ENCODE peak calls at places on chromosomes 6 and 20, in eight cellular contexts. One of them, this sample, is unnamed.

GRCh38 chr20:5890773-5891441 is 59.4 kb downstream of the TRMT6 start:
- DNase-seq in naive thymus-derived CD4-positive, alpha-beta T cell: no peak
- DNase-seq in SJSA1: no peak
- DNase-seq in A549: no peak
- DNase-seq in psoas muscle: peak; percentile 53
- DNase-seq in tibial nerve: no peak
- DNase-seq in Caco-2: no peak
- DNase-seq in CD8-positive, alpha-beta T cell: no peak
- DNase-seq in this sample: no peak

GRCh38 chr6:31586013-31586412 is at the start of gene LST1:
- DNase-seq in naive thymus-derived CD4-positive, alpha-beta T cell: no peak
- DNase-seq in SJSA1: no peak
- DNase-seq in A549: no peak
- DNase-seq in psoas muscle: no peak
- DNase-seq in tibial nerve: peak; percentile 10
- DNase-seq in Caco-2: no peak
- DNase-seq in CD8-positive, alpha-beta T cell: no peak
- DNase-seq in this sample: no peak

GRCh38 chr6:15879372-15880261 is 216.8 kb upstream of the DTNBP1 start:
- DNase-seq in naive thymus-derived CD4-positive, alpha-beta T cell: peak; percentile 56
- DNase-seq in SJSA1: peak; percentile 68
- DNase-seq in A549: no peak
- DNase-seq in psoas muscle: peak; percentile 71
- DNase-seq in tibial nerve: peak; percentile 46
- DNase-seq in Caco-2: no peak
- DNase-seq in CD8-positive, alpha-beta T cell: peak; percentile 31
- DNase-seq in this sample: peak; percentile 62

GRCh38 chr6:30264731-30265130 is 51.5 kb upstream of the TRIM26 start:
- DNase-seq in naive thymus-derived CD4-positive, alpha-beta T cell: no peak
- DNase-seq in SJSA1: no peak
- DNase-seq in A549: no peak
- DNase-seq in psoas muscle: no peak
- DNase-seq in tibial nerve: no peak
- DNase-seq in Caco-2: no peak
- DNase-seq in CD8-positive, alpha-beta T cell: no peak
- DNase-seq in this sample: no peak

GRCh38 chr6:144013486-144013909 is 5.4 kb upstream of the PLAGL1 start:
- DNase-seq in naive thymus-derived CD4-positive, alpha-beta T cell: peak; percentile 45
- DNase-seq in SJSA1: peak; percentile 55
- DNase-seq in A549: peak; percentile 72
- DNase-seq in psoas muscle: peak; percentile 72
- DNase-seq in tibial nerve: peak; percentile 66
- DNase-seq in Caco-2: peak; percentile 63
- DNase-seq in CD8-positive, alpha-beta T cell: peak; percentile 23
- DNase-seq in this sample: peak; percentile 87

GRCh38 chr6:45478235-45478634 is 100.5 kb upstream of the SUPT3H start:
- DNase-seq in naive thymus-derived CD4-positive, alpha-beta T cell: no peak
- DNase-seq in SJSA1: no peak
- DNase-seq in A549: no peak
- DNase-seq in psoas muscle: no peak
- DNase-seq in tibial nerve: no peak
- DNase-seq in Caco-2: no peak
- DNase-seq in CD8-positive, alpha-beta T cell: no peak
- DNase-seq in this sample: no peak

GRCh38 chr20:37455659-37456058 is 65.4 kb upstream of the NNAT start:
- DNase-seq in naive thymus-derived CD4-positive, alpha-beta T cell: no peak
- DNase-seq in SJSA1: no peak
- DNase-seq in A549: no peak
- DNase-seq in psoas muscle: no peak
- DNase-seq in tibial nerve: no peak
- DNase-seq in Caco-2: peak; percentile 10
- DNase-seq in CD8-positive, alpha-beta T cell: no peak
- DNase-seq in this sample: no peak

GRCh38 chr6:145818796-145819195 is 4.2 kb upstream of the FBXO30 start:
- DNase-seq in naive thymus-derived CD4-positive, alpha-beta T cell: no peak
- DNase-seq in SJSA1: no peak
- DNase-seq in A549: no peak
- DNase-seq in psoas muscle: no peak
- DNase-seq in tibial nerve: no peak
- DNase-seq in Caco-2: no peak
- DNase-seq in CD8-positive, alpha-beta T cell: no peak
- DNase-seq in this sample: no peak

GRCh38 chr6:167287513-167288048 is 3.5 kb upstream of the UNC93A start:
- DNase-seq in naive thymus-derived CD4-positive, alpha-beta T cell: no peak
- DNase-seq in SJSA1: no peak
- DNase-seq in A549: no peak
- DNase-seq in psoas muscle: no peak
- DNase-seq in tibial nerve: no peak
- DNase-seq in Caco-2: no peak
- DNase-seq in CD8-positive, alpha-beta T cell: no peak
- DNase-seq in this sample: no peak

GRCh38 chr6:74780831-74781230 is 425.0 kb downstream of the COL12A1 start:
- DNase-seq in naive thymus-derived CD4-positive, alpha-beta T cell: no peak
- DNase-seq in SJSA1: no peak
- DNase-seq in A549: no peak
- DNase-seq in psoas muscle: no peak
- DNase-seq in tibial nerve: no peak
- DNase-seq in Caco-2: no peak
- DNase-seq in CD8-positive, alpha-beta T cell: no peak
- DNase-seq in this sample: no peak

GRCh38 chr6:160792711-160793110 is 90.7 kb downstream of the PLG start:
- DNase-seq in naive thymus-derived CD4-positive, alpha-beta T cell: no peak
- DNase-seq in SJSA1: no peak
- DNase-seq in A549: no peak
- DNase-seq in psoas muscle: no peak
- DNase-seq in tibial nerve: no peak
- DNase-seq in Caco-2: no peak
- DNase-seq in CD8-positive, alpha-beta T cell: no peak
- DNase-seq in this sample: no peak

GRCh38 chr20:58433759-58434158 is 44.7 kb downstream of the VAPB start:
- DNase-seq in naive thymus-derived CD4-positive, alpha-beta T cell: no peak
- DNase-seq in SJSA1: peak; percentile 41
- DNase-seq in A549: no peak
- DNase-seq in psoas muscle: no peak
- DNase-seq in tibial nerve: no peak
- DNase-seq in Caco-2: no peak
- DNase-seq in CD8-positive, alpha-beta T cell: no peak
- DNase-seq in this sample: no peak

GRCh38 chr20:41249781-41250281 is 67.7 kb downstream of the ZHX3 start:
- DNase-seq in naive thymus-derived CD4-positive, alpha-beta T cell: no peak
- DNase-seq in SJSA1: no peak
- DNase-seq in A549: peak; percentile 24
- DNase-seq in psoas muscle: no peak
- DNase-seq in tibial nerve: no peak
- DNase-seq in Caco-2: peak; percentile 71
- DNase-seq in CD8-positive, alpha-beta T cell: no peak
- DNase-seq in this sample: no peak

GRCh38 chr20:20237093-20237959 is 130.6 kb upstream of the INSM1 start:
- DNase-seq in naive thymus-derived CD4-positive, alpha-beta T cell: no peak
- DNase-seq in SJSA1: peak; percentile 26
- DNase-seq in A549: peak; percentile 40
- DNase-seq in psoas muscle: no peak
- DNase-seq in tibial nerve: peak; percentile 56
- DNase-seq in Caco-2: peak; percentile 47
- DNase-seq in CD8-positive, alpha-beta T cell: no peak
- DNase-seq in this sample: no peak

GRCh38 chr6:136646377-136646776 is 96.2 kb upstream of the MAP7 start:
- DNase-seq in naive thymus-derived CD4-positive, alpha-beta T cell: no peak
- DNase-seq in SJSA1: no peak
- DNase-seq in A549: no peak
- DNase-seq in psoas muscle: no peak
- DNase-seq in tibial nerve: no peak
- DNase-seq in Caco-2: no peak
- DNase-seq in CD8-positive, alpha-beta T cell: no peak
- DNase-seq in this sample: no peak

GRCh38 chr6:33926451-33926850 is 122.6 kb upstream of the MLN start:
- DNase-seq in naive thymus-derived CD4-positive, alpha-beta T cell: no peak
- DNase-seq in SJSA1: no peak
- DNase-seq in A549: peak; percentile 8
- DNase-seq in psoas muscle: no peak
- DNase-seq in tibial nerve: no peak
- DNase-seq in Caco-2: peak; percentile 49
- DNase-seq in CD8-positive, alpha-beta T cell: no peak
- DNase-seq in this sample: no peak

GRCh38 chr6:159043236-159043635 is 1.6 kb downstream of the TAGAP start:
- DNase-seq in naive thymus-derived CD4-positive, alpha-beta T cell: peak; percentile 83
- DNase-seq in SJSA1: peak; percentile 60
- DNase-seq in A549: no peak
- DNase-seq in psoas muscle: no peak
- DNase-seq in tibial nerve: no peak
- DNase-seq in Caco-2: no peak
- DNase-seq in CD8-positive, alpha-beta T cell: no peak
- DNase-seq in this sample: no peak

GRCh38 chr6:5817869-5818268 is 188.9 kb downstream of the NRN1 start:
- DNase-seq in naive thymus-derived CD4-positive, alpha-beta T cell: no peak
- DNase-seq in SJSA1: no peak
- DNase-seq in A549: no peak
- DNase-seq in psoas muscle: no peak
- DNase-seq in tibial nerve: no peak
- DNase-seq in Caco-2: no peak
- DNase-seq in CD8-positive, alpha-beta T cell: no peak
- DNase-seq in this sample: no peak

GRCh38 chr6:137728386-137729349 is 138.4 kb upstream of the TNFAIP3 start:
- DNase-seq in naive thymus-derived CD4-positive, alpha-beta T cell: no peak
- DNase-seq in SJSA1: peak; percentile 69
- DNase-seq in A549: peak; percentile 25
- DNase-seq in psoas muscle: peak; percentile 46
- DNase-seq in tibial nerve: no peak
- DNase-seq in Caco-2: no peak
- DNase-seq in CD8-positive, alpha-beta T cell: no peak
- DNase-seq in this sample: no peak

GRCh38 chr20:15364781-15365180 is 1027.4 kb upstream of the FLRT3 start:
- DNase-seq in naive thymus-derived CD4-positive, alpha-beta T cell: no peak
- DNase-seq in SJSA1: no peak
- DNase-seq in A549: no peak
- DNase-seq in psoas muscle: no peak
- DNase-seq in tibial nerve: no peak
- DNase-seq in Caco-2: no peak
- DNase-seq in CD8-positive, alpha-beta T cell: no peak
- DNase-seq in this sample: no peak

GRCh38 chr20:25043499-25044260 is 14.3 kb downstream of the ACSS1 start:
- DNase-seq in naive thymus-derived CD4-positive, alpha-beta T cell: no peak
- DNase-seq in SJSA1: no peak
- DNase-seq in A549: no peak
- DNase-seq in psoas muscle: peak; percentile 6
- DNase-seq in tibial nerve: no peak
- DNase-seq in Caco-2: no peak
- DNase-seq in CD8-positive, alpha-beta T cell: no peak
- DNase-seq in this sample: peak; percentile 31
- H3K4me1 ChIP-seq in naive thymus-derived CD4-positive, alpha-beta T cell: peaks cover 25% of the 10 kb centered on the region
- H3K4me1 ChIP-seq in SJSA1: peaks cover 10% of the 10 kb centered on the region
- H3K4me1 ChIP-seq in A549: no peaks in the 10 kb centered on the region
- H3K4me1 ChIP-seq in psoas muscle: peaks cover 93% of the 10 kb centered on the region
- H3K4me1 ChIP-seq in tibial nerve: peaks cover 8% of the 10 kb centered on the region
- H3K4me1 ChIP-seq in Caco-2: no peaks in the 10 kb centered on the region
- H3K4me1 ChIP-seq in CD8-positive, alpha-beta T cell: peaks cover 43% of the 10 kb centered on the region
- H3K4me1 ChIP-seq in this sample: peaks cover 75% of the 10 kb centered on the region

GRCh38 chr20:48262955-48263354 is 477.7 kb upstream of the SULF2 start:
- DNase-seq in naive thymus-derived CD4-positive, alpha-beta T cell: no peak
- DNase-seq in SJSA1: no peak
- DNase-seq in A549: no peak
- DNase-seq in psoas muscle: no peak
- DNase-seq in tibial nerve: no peak
- DNase-seq in Caco-2: peak; percentile 19
- DNase-seq in CD8-positive, alpha-beta T cell: no peak
- DNase-seq in this sample: no peak
- H3K4me1 ChIP-seq in naive thymus-derived CD4-positive, alpha-beta T cell: no peaks in the 10 kb centered on the region
- H3K4me1 ChIP-seq in SJSA1: no peaks in the 10 kb centered on the region
- H3K4me1 ChIP-seq in A549: no peaks in the 10 kb centered on the region
- H3K4me1 ChIP-seq in psoas muscle: no peaks in the 10 kb centered on the region
- H3K4me1 ChIP-seq in tibial nerve: no peaks in the 10 kb centered on the region
- H3K4me1 ChIP-seq in Caco-2: no peaks in the 10 kb centered on the region
- H3K4me1 ChIP-seq in CD8-positive, alpha-beta T cell: no peaks in the 10 kb centered on the region
- H3K4me1 ChIP-seq in this sample: no peaks in the 10 kb centered on the region

DNA sequence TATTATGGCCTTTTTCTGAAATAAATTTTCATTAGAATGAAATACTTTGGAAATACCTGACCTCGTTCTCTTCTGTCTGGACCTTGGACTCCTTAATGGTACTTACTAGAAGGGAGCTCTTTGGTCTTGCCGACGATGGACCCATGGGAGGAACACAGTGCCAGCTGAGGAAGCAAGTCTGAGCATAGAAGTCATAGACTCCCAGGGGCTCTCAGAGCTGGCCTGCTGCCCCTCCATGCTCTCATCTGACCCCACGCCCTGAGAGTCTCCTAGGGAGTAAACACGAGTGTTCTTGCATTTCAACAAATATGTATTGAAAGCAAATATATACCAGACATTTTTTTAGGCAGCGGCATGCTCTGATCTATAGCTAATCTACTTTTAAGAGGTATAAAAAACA is 87.8 kb downstream of the PLEKHG1 start:
- DNase-seq in naive thymus-derived CD4-positive, alpha-beta T cell: no peak
- DNase-seq in SJSA1: no peak
- DNase-seq in A549: no peak
- DNase-seq in psoas muscle: peak; percentile 69
- DNase-seq in tibial nerve: no peak
- DNase-seq in Caco-2: peak; percentile 88
- DNase-seq in CD8-positive, alpha-beta T cell: no peak
- DNase-seq in this sample: no peak
- H3K4me1 ChIP-seq in naive thymus-derived CD4-positive, alpha-beta T cell: no peaks in the 10 kb centered on the region
- H3K4me1 ChIP-seq in SJSA1: no peaks in the 10 kb centered on the region
- H3K4me1 ChIP-seq in A549: no peaks in the 10 kb centered on the region
- H3K4me1 ChIP-seq in psoas muscle: no peaks in the 10 kb centered on the region
- H3K4me1 ChIP-seq in tibial nerve: no peaks in the 10 kb centered on the region
- H3K4me1 ChIP-seq in Caco-2: peaks cover 37% of the 10 kb centered on the region
- H3K4me1 ChIP-seq in CD8-positive, alpha-beta T cell: no peaks in the 10 kb centered on the region
- H3K4me1 ChIP-seq in this sample: peaks cover 35% of the 10 kb centered on the region

DNA sequence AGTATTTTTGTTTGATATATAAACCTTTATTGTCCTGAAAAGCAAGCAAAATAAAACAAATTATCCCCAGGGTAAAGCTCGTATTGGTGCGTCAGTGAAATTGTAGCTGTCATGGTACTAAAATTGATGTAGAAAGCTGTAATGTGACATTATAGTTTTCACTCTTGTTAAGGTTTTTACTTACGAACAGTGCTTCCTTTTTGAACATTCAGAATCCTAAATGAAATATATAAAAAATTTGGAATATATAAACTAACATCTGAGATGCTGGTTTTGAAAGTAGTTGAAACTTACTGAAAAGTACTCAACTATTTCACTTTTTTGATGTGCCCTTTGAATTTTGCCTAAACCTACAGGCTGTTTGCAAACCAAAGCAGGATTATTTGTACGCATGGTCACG is 42.2 kb downstream of the DUSP22 start:
- DNase-seq in naive thymus-derived CD4-positive, alpha-beta T cell: no peak
- DNase-seq in SJSA1: no peak
- DNase-seq in A549: no peak
- DNase-seq in psoas muscle: no peak
- DNase-seq in tibial nerve: no peak
- DNase-seq in Caco-2: no peak
- DNase-seq in CD8-positive, alpha-beta T cell: no peak
- DNase-seq in this sample: no peak
- H3K4me1 ChIP-seq in naive thymus-derived CD4-positive, alpha-beta T cell: peaks cover 18% of the 10 kb centered on the region
- H3K4me1 ChIP-seq in SJSA1: peaks cover 12% of the 10 kb centered on the region
- H3K4me1 ChIP-seq in A549: peaks cover 9% of the 10 kb centered on the region
- H3K4me1 ChIP-seq in psoas muscle: peaks cover 7% of the 10 kb centered on the region
- H3K4me1 ChIP-seq in tibial nerve: no peaks in the 10 kb centered on the region
- H3K4me1 ChIP-seq in Caco-2: peaks cover 4% of the 10 kb centered on the region
- H3K4me1 ChIP-seq in CD8-positive, alpha-beta T cell: peaks cover 36% of the 10 kb centered on the region
- H3K4me1 ChIP-seq in this sample: peaks cover 20% of the 10 kb centered on the region

This sample was measured in lower lobe of right lung.